ENCODE peak calls at places on chromosomes 13 and 19, in nine cellular contexts. P, I, Z, T, J, K, E, F and Y are unnamed samples.

GRCh38 chr19:56137405-56137804 is 3.7 kb upstream of the ZNF444 start:
- DNase-seq in F (no peak), E (no peak), P (no peak), I (no peak), Z (no peak), T (no peak), J (no peak), K (no peak), Y (no peak)

GRCh38 chr19:56377105-56377924 is 16.0 kb downstream of the ZNF582 start:
- DNase-seq in I (no peak), P (no peak), K (no peak), Z (no peak), J (no peak), E (no peak), F (no peak), T (no peak), Y (no peak)

GRCh38 chr19:40542197-40542859 is 34.3 kb upstream of the SHKBP1 start:
- DNase-seq in P (peak; percentile 95), J (no peak), F (no peak), Z (peak; percentile 80), K (no peak), T (no peak), I (no peak), E (peak; percentile 81), Y (peak; percentile 94)

GRCh38 chr13:56586966-56587365 is 553.8 kb upstream of the PRR20A start:
- DNase-seq in J (no peak), P (no peak), Z (no peak), K (no peak), I (no peak), E (no peak), F (no peak), T (no peak), Y (no peak)

GRCh38 chr19:1069009-1069779 is 2.2 kb downstream of the ARHGAP45 start:
- DNase-seq in F (no peak), I (peak; percentile 64), T (no peak), Z (no peak), J (no peak), E (no peak), P (no peak), K (no peak), Y (no peak)

GRCh38 chr19:8610041-8610927 is at the start of gene ADAMTS10:
- DNase-seq in K (no peak), J (no peak), T (no peak), Z (peak; percentile 47), E (peak; percentile 59), I (no peak), P (peak; percentile 71), F (peak; percentile 38), Y (peak; percentile 39)

GRCh38 chr13:106373989-106374572 is 161.4 kb downstream of the EFNB2 start:
- DNase-seq in E (no peak), P (peak; percentile 72), J (no peak), K (no peak), Z (peak; percentile 86), I (no peak), F (no peak), T (no peak), Y (peak; percentile 77)

GRCh38 chr13:20431687-20432384 is 93.8 kb downstream of the CRYL1 start:
- DNase-seq in K (no peak), Z (no peak), P (no peak), F (no peak), T (no peak), E (no peak), I (no peak), J (no peak), Y (no peak)

GRCh38 chr13:110415669-110416068 is 108.6 kb downstream of the COL4A2 start:
- DNase-seq in J (no peak), T (no peak), P (no peak), Z (no peak), I (no peak), F (no peak), K (no peak), E (no peak), Y (no peak)

GRCh38 chr13:50691682-50692263 is 151.7 kb downstream of the DLEU7 start:
- DNase-seq in Z (no peak), I (no peak), K (no peak), F (no peak), J (no peak), T (no peak), P (no peak), E (no peak), Y (no peak)

GRCh38 chr13:35927554-35927953 is 203.6 kb downstream of the DCLK1 start:
- DNase-seq in Z (peak; percentile 50), T (no peak), I (no peak), P (peak; percentile 77), K (no peak), E (peak; percentile 20), J (no peak), F (no peak), Y (peak; percentile 63)

GRCh38 chr13:99655351-99656091 is 154.2 kb downstream of the TM9SF2 start:
- DNase-seq in F (no peak), P (no peak), K (no peak), E (no peak), Z (peak; percentile 31), I (no peak), J (no peak), T (no peak), Y (no peak)

GRCh38 chr19:28972144-28972543 is 240.8 kb downstream of the UQCRFS1 start:
- DNase-seq in K (no peak), P (no peak), Z (no peak), T (no peak), I (no peak), J (no peak), F (no peak), E (no peak), Y (no peak)

GRCh38 chr19:28980236-28980868 is 232.6 kb downstream of the UQCRFS1 start:
- DNase-seq in Z (peak; percentile 61), J (no peak), P (no peak), T (no peak), F (no peak), E (no peak), I (no peak), K (no peak), Y (peak; percentile 42)

GRCh38 chr19:28981994-28982393 is 231.0 kb downstream of the UQCRFS1 start:
- DNase-seq in J (no peak), Z (no peak), T (no peak), I (no peak), F (no peak), P (no peak), E (no peak), K (no peak), Y (no peak)

DNA sequence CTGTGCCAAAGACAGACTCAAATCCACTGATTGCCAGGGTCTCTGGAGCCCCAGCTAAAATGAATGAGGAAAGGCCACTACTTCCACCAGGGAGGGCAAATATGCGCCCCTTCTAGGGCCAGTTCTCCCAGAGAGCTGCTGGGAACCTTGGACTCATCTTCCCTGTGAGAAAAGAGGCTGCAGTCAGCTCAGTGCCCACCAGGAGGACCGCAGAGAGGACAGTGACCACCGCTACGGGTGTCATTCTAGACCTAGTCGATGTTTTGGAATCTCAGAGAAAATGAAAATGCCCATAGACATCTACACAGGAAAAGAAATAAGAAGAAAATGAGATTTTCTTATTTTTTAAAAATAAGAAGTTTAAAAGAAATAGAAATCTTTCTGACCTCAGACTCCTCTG is 235.1 kb downstream of the UQCRFS1 start:
- DNase-seq in K (no peak), J (no peak), F (no peak), P (no peak), T (no peak), E (no peak), I (no peak), Z (no peak), Y (no peak)
- TF ChIP-seq CTCF in K (no peak), J (peak; percentile 29), F (peak; percentile 48), P (no peak), T (no peak), E (no peak), I (no peak), Z (peak; percentile 36), Y (no peak)

GRCh38 chr19:14957464-14957863 is 16.2 kb downstream of the OR7C2 start:
- DNase-seq in T (no peak), E (no peak), I (no peak), K (no peak), J (no peak), F (no peak), Z (no peak), P (no peak), Y (no peak)

GRCh38 chr19:14954071-14954655 is 12.9 kb downstream of the OR7C2 start:
- DNase-seq in E (no peak), J (no peak), Z (no peak), K (no peak), T (no peak), F (no peak), I (no peak), P (no peak), Y (no peak)

GRCh38 chr19:14950421-14950820 is 9.1 kb downstream of the OR7C2 start:
- DNase-seq in Z (no peak), P (no peak), F (no peak), I (no peak), E (no peak), T (no peak), J (no peak), K (no peak), Y (no peak)

GRCh38 chr19:14949876-14950275 is 8.6 kb downstream of the OR7C2 start:
- DNase-seq in K (no peak), J (no peak), P (no peak), E (no peak), T (no peak), Z (no peak), I (no peak), F (no peak), Y (no peak)

DNA sequence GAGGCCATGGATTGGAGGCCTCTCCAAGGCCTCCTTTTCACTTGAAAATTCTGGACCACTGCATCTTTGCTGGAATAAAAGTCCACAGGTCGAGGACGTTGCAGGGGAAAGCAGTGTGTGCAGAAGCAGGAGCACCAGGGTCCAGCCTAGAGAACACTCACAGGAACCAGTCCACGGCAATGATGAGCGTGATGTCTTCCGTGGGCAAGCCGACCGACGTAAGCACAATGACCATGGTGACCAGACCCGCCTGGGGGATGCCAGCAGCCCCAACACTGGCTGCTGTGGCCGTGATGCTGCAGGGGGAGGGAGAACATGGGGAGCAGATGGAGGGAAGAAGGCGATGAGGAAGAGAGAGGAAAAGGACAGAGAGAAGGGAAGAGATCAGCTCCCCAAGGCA is 11.5 kb downstream of the OR7C2 start:
- DNase-seq in E (no peak), K (no peak), J (no peak), F (no peak), Z (no peak), I (no peak), T (no peak), P (no peak), Y (no peak)
- TF ChIP-seq CTCF in E (no peak), K (no peak), J (no peak), F (no peak), Z (no peak), I (no peak), T (no peak), P (no peak), Y (no peak)

GRCh38 chr19:47768604-47769003 is 9.9 kb upstream of the SELENOW start:
- DNase-seq in I (no peak), J (no peak), P (no peak), E (no peak), Z (no peak), T (no peak), K (no peak), F (no peak), Y (no peak)
- TF ChIP-seq CTCF in I (no peak), J (peak; percentile 10), P (no peak), E (no peak), Z (peak; percentile 3), T (no peak), K (no peak), F (no peak), Y (no peak)

DNA sequence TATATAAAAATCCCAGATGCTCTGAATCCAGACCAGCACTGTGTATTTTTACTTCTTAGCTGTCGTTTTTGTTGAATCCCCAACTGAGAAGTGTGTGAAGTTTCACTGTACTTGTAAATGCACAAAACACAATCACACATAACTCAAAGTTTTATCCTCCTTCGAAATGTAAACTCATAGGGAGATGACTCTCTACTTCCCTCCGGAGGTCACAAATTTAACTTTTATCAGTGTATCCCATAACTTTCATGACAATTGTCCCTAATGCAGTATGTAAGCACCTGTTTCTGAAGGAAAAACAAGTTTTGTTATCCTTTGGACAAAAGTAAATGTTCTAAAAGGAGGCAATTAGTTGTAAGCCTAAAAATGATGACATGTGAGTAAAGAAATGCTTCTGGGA is 665.0 kb upstream of the SLITRK6 start:
- DNase-seq in K (no peak), I (no peak), Z (no peak), T (no peak), J (no peak), E (no peak), P (no peak), F (no peak), Y (peak; percentile 1)
- TF ChIP-seq CTCF in K (no peak), I (no peak), Z (no peak), T (no peak), J (no peak), E (no peak), P (no peak), F (peak; percentile 56), Y (no peak)